ENCODE peak calls at places on chromosomes 16 and 17, in nine cellular contexts. Z is GM18507; L is tibial artery; D is esophagus squamous epithelium; M is HT1080; E is activated CD4-positive, alpha-beta T cell treated with anti-CD3 and anti-CD28 coated beads for 4 hours; S is HCT116; A is CD8-positive, alpha-beta T cell; G is hypothalamus. R is an unnamed sample.

GRCh38 chr17:7834554-7834890 is 505 bp downstream of the KDM6B start:
- DNase-seq in S (no peak), Z (no peak), E (peak), D (no peak), G (no peak), L (no peak), A (peak), M (no peak), R (no peak)

GRCh38 chr17:57747221-57748017 is 2.3 kb upstream of the CCDC182 start:
- DNase-seq in G (no peak), M (peak), S (peak), E (peak), Z (no peak), D (no peak), L (no peak), A (peak), R (no peak)

GRCh38 chr16:73058616-73059409 is 10.9 kb upstream of the ZFHX3 start:
- DNase-seq in Z (no peak), G (no peak), D (no peak), A (no peak), E (no peak), S (peak), M (peak), L (peak), R (no peak)

GRCh38 chr17:57956311-57957119 is 1.3 kb upstream of the CUEDC1 start:
- DNase-seq in M (no peak), D (no peak), G (no peak), L (no peak), A (peak), E (peak), Z (peak), S (no peak), R (no peak)

GRCh38 chr17:50661795-50662391 is 27.2 kb downstream of the ABCC3 start:
- DNase-seq in A (no peak), S (peak), E (no peak), D (no peak), Z (no peak), G (no peak), M (peak), L (peak), R (no peak)

GRCh38 chr16:68086336-68086821 is 1.2 kb downstream of the NFATC3 start:
- DNase-seq in S (no peak), D (no peak), E (no peak), A (no peak), Z (no peak), L (no peak), M (peak), G (no peak), R (no peak)

GRCh38 chr17:11582217-11582616 is 16.1 kb upstream of the DNAH9 start:
- DNase-seq in D (no peak), A (no peak), G (no peak), M (no peak), Z (no peak), S (no peak), L (no peak), E (no peak), R (no peak)

GRCh38 chr17:78597923-78598545 is 20.8 kb upstream of the DNAH17 start:
- DNase-seq in L (no peak), E (no peak), M (no peak), D (no peak), Z (no peak), G (no peak), A (no peak), S (no peak), R (no peak)

GRCh38 chr16:58842156-58842555 is 108.0 kb upstream of the GOT2 start:
- DNase-seq in L (no peak), Z (no peak), G (no peak), M (no peak), D (no peak), S (no peak), A (no peak), E (no peak), R (no peak)

GRCh38 chr17:82943751-82944150 is 103.9 kb upstream of the ZNF750 start:
- DNase-seq in E (no peak), L (no peak), S (no peak), Z (no peak), M (no peak), G (no peak), A (no peak), D (no peak), R (no peak)

GRCh38 chr17:43135454-43135819 is 10.3 kb upstream of the BRCA1 start:
- DNase-seq in Z (no peak), A (no peak), G (no peak), M (no peak), S (no peak), L (no peak), E (no peak), D (no peak), R (no peak)